ENCODE peak calls at places on chromosomes 12 and 14, in ten cellular contexts. Q is activated CD4-positive, alpha-beta memory T cell treated with anti-CD3 and anti-CD28 coated beads for 36 hours; J is NCI-H1105 treated with DMSO at 0.1 percent for 48 hours; B is stimulated activated CD4-positive, alpha-beta T cell treated with anti-CD3 and anti-CD28 coated beads, Interleukin-4, amount 100 ng/mL, for 48 hours; Z is KBM-7; G is HTR-8/SVneo; X is dorsolateral prefrontal cortex; N is uterus; T is foreskin fibroblast; H is head of caudate nucleus. E is an unnamed sample.

GRCh38 chr12:114163766-114164165 is 197.6 kb upstream of the RBM19 start:
- DNase-seq in N (no peak), X (no peak), G (no peak), T (peak), H (no peak), Q (no peak), B (no peak), J (no peak), Z (no peak), E (no peak)

GRCh38 chr14:20454645-20455354 is at the start of the genes APEX1 and OSGEP:
- DNase-seq in H (peak), B (peak), Q (peak), N (peak), G (peak), X (peak), Z (peak), T (peak), J (peak), E (peak)

GRCh38 chr12:119659289-119659897 is 8.5 kb upstream of the PRKAB1 start:
- DNase-seq in B (peak), X (no peak), Z (peak), Q (peak), T (peak), H (peak), N (no peak), J (peak), G (peak), E (no peak)

GRCh38 chr12:32437095-32437515 is 37.7 kb downstream of the FGD4 start:
- DNase-seq in N (no peak), Q (no peak), T (peak), H (no peak), J (no peak), G (peak), Z (no peak), X (no peak), B (no peak), E (no peak)

GRCh38 chr12:50597200-50598195 is 92.7 kb downstream of the DIP2B start:
- DNase-seq in H (peak), T (peak), Q (peak), N (peak), B (peak), G (peak), Z (peak), X (no peak), J (no peak), E (no peak)

GRCh38 chr14:103427485-103428443 is 42.5 kb downstream of the MARK3 start:
- DNase-seq in N (peak), T (peak), Q (peak), H (peak), B (no peak), J (no peak), G (no peak), X (no peak), Z (peak), E (no peak)

GRCh38 chr12:76274699-76275098 is 73.5 kb downstream of the BBS10 start:
- DNase-seq in Z (no peak), T (peak), B (no peak), Q (peak), N (no peak), J (no peak), H (no peak), X (no peak), G (no peak), E (no peak)

GRCh38 chr14:22820731-22821130 is 5.5 kb upstream of the SLC7A7 start:
- DNase-seq in H (no peak), B (no peak), X (no peak), G (no peak), T (peak), J (no peak), N (no peak), Q (no peak), Z (no peak), E (no peak)

GRCh38 chr14:101101456-101102056 is 198.0 kb upstream of the RTL1 start:
- DNase-seq in Q (no peak), B (no peak), H (peak), G (no peak), Z (no peak), J (peak), N (no peak), X (peak), T (no peak), E (no peak)

GRCh38 chr12:20421338-20421890 is 53.1 kb downstream of the PDE3A start:
- DNase-seq in G (no peak), T (no peak), B (no peak), Z (peak), N (no peak), J (no peak), H (no peak), Q (no peak), X (no peak), E (no peak)

GRCh38 chr12:93743999-93744689 is 67.0 kb downstream of the CRADD start:
- DNase-seq in B (no peak), H (no peak), G (no peak), T (no peak), J (no peak), Q (no peak), X (no peak), N (no peak), Z (no peak), E (no peak)

GRCh38 chr12:62683724-62684501 is 217.3 kb downstream of the MON2 start:
- DNase-seq in G (no peak), B (no peak), H (peak), T (peak), Q (no peak), N (peak), Z (no peak), X (peak), J (no peak), E (no peak)

GRCh38 chr12:98736352-98737326 is 91.5 kb downstream of the APAF1 start:
- DNase-seq in Z (no peak), B (no peak), T (peak), H (no peak), N (no peak), J (peak), X (no peak), Q (no peak), G (no peak), E (no peak)

GRCh38 chr14:95597784-95598204 is 62.9 kb downstream of the GLRX5 start:
- DNase-seq in X (peak), T (peak), Q (peak), G (no peak), J (peak), H (peak), B (no peak), Z (no peak), N (no peak), E (no peak)

GRCh38 chr14:101851716-101852395 is 90.3 kb downstream of the PPP2R5C start:
- DNase-seq in H (no peak), T (no peak), Z (peak), N (no peak), G (no peak), J (no peak), B (no peak), Q (no peak), X (no peak), E (no peak)

GRCh38 chr12:52243264-52243773 is 10.3 kb downstream of the KRT7 start:
- DNase-seq in B (no peak), G (no peak), H (no peak), Q (no peak), J (no peak), T (no peak), N (no peak), X (no peak), Z (no peak), E (no peak)

GRCh38 chr12:59803735-59804134 is 207.9 kb downstream of the SLC16A7 start:
- DNase-seq in T (peak), B (no peak), X (no peak), Z (no peak), Q (no peak), N (no peak), H (no peak), J (no peak), G (peak), E (no peak)

GRCh38 chr14:104138891-104139459 is 588 bp downstream of the KIF26A start:
- DNase-seq in T (peak), Z (peak), X (no peak), J (no peak), N (no peak), H (no peak), B (no peak), G (no peak), Q (no peak), E (no peak)

GRCh38 chr12:38977132-38977531 is 71.7 kb upstream of the CPNE8 start:
- DNase-seq in T (no peak), Q (no peak), X (no peak), G (no peak), J (no peak), B (no peak), N (no peak), Z (no peak), H (no peak), E (no peak)

GRCh38 chr12:98403936-98404335 is 111.5 kb upstream of the TMPO start:
- DNase-seq in J (no peak), X (no peak), B (no peak), Z (peak), N (no peak), T (no peak), G (no peak), H (no peak), Q (no peak), E (no peak)

E was measured in brain pericyte.